ENCODE peak calls at places on chromosomes 5 and 9, in seven cellular contexts. I is stimulated activated CD4-positive, alpha-beta T cell treated with anti-CD3 and anti-CD28 coated beads, Interleukin-12 subunit alpha, Interleukin-12 subunit beta, amount 100 ng/mL, for 4 hours; O is T follicular helper cell; F is naive thymus-derived CD4-positive, alpha-beta T cell; N is skeletal muscle cell; R is fibroblast of lung; H is A549. C is an unnamed sample.

GRCh38 chr9:32434892-32435291 is 50.4 kb downstream of the ACO1 start:
- DNase-seq in R (no peak), I (no peak), O (no peak), H (no peak), N (no peak), F (no peak), C (no peak)

GRCh38 chr5:59769832-59770231 is 123.7 kb downstream of the PDE4D start:
- DNase-seq in F (no peak), H (no peak), N (no peak), I (no peak), R (no peak), O (no peak), C (no peak)

GRCh38 chr9:120921751-120922181 is 4.8 kb downstream of the TRAF1 start:
- DNase-seq in O (no peak), F (no peak), R (no peak), N (no peak), H (no peak), I (no peak), C (no peak)

GRCh38 chr5:124605516-124605915 is 140.9 kb downstream of the ZNF608 start:
- DNase-seq in N (no peak), H (no peak), R (no peak), F (no peak), O (no peak), I (no peak), C (no peak)

GRCh38 chr5:173790836-173791546 is 97.2 kb upstream of the CPEB4 start:
- DNase-seq in R (no peak), O (no peak), F (no peak), H (no peak), I (no peak), N (no peak), C (no peak)

GRCh38 chr9:121440265-121440664 is 59.4 kb downstream of the GGTA1 start:
- DNase-seq in N (no peak), I (no peak), H (peak), R (peak), O (no peak), F (no peak), C (peak)

GRCh38 chr5:136132087-136132486 is 558 bp upstream of the SMAD5 start:
- DNase-seq in R (no peak), F (no peak), I (no peak), O (no peak), H (peak), N (no peak), C (no peak)

GRCh38 chr5:140341591-140341990 is 4.8 kb downstream of the HBEGF start:
- DNase-seq in N (no peak), R (no peak), F (no peak), H (no peak), I (no peak), O (no peak), C (no peak)

GRCh38 chr5:124644138-124644537 is 102.3 kb downstream of the ZNF608 start:
- DNase-seq in O (no peak), H (no peak), R (peak), N (no peak), F (no peak), I (no peak), C (no peak)

GRCh38 chr9:71685394-71685793 is 82.9 kb downstream of the CEMIP2 start:
- DNase-seq in H (no peak), F (peak), O (peak), I (no peak), R (no peak), N (no peak), C (no peak)

GRCh38 chr5:55758231-55758630 is 20.4 kb downstream of the DDX4 start:
- DNase-seq in I (no peak), O (no peak), R (no peak), F (no peak), H (peak), N (no peak), C (no peak)

GRCh38 chr5:17185776-17186175 is 31.7 kb upstream of the BASP1 start:
- DNase-seq in H (no peak), O (no peak), R (peak), N (peak), I (no peak), F (no peak), C (peak)

GRCh38 chr9:5488616-5489015 is 21.7 kb upstream of the PDCD1LG2 start:
- DNase-seq in O (no peak), F (no peak), I (no peak), H (no peak), R (no peak), N (no peak), C (no peak)

GRCh38 chr5:179793470-179794139 is at the start of gene LTC4S:
- DNase-seq in H (no peak), O (peak), I (no peak), F (peak), R (peak), N (no peak), C (no peak)

GRCh38 chr5:58231041-58231440 is 228.8 kb downstream of the PLK2 start:
- DNase-seq in F (no peak), I (no peak), R (no peak), N (no peak), O (no peak), H (peak), C (no peak)

GRCh38 chr5:58967597-58968281 is 384.9 kb downstream of the RAB3C start:
- DNase-seq in O (no peak), F (no peak), H (no peak), R (no peak), N (no peak), I (no peak), C (no peak)

GRCh38 chr5:57231607-57232006 is 57.7 kb downstream of the GPBP1 start:
- DNase-seq in H (no peak), N (no peak), O (no peak), I (no peak), R (peak), F (no peak), C (peak)

GRCh38 chr5:67476531-67476930 is 279.9 kb upstream of the CD180 start:
- DNase-seq in I (no peak), O (no peak), H (peak), N (no peak), R (peak), F (peak), C (no peak)

GRCh38 chr5:168651654-168652053 is 72.5 kb upstream of the PANK3 start:
- DNase-seq in H (peak), O (no peak), N (peak), F (no peak), R (peak), I (no peak), C (peak)

GRCh38 chr9:131273791-131274673 is 2.3 kb downstream of the FAM78A start:
- DNase-seq in R (no peak), H (no peak), F (no peak), I (no peak), N (no peak), O (no peak), C (no peak)

GRCh38 chr5:72141440-72142271 is 34.4 kb downstream of the MAP1B start:
- DNase-seq in H (peak), R (peak), N (peak), O (no peak), I (no peak), F (no peak), C (peak)

GRCh38 chr9:86772289-86772982 is 174.9 kb downstream of the GAS1 start:
- DNase-seq in H (no peak), N (peak), F (no peak), O (no peak), I (no peak), R (no peak), C (no peak)

GRCh38 chr5:149765932-149766331 is 35.8 kb downstream of the PPARGC1B start:
- DNase-seq in I (no peak), F (no peak), N (no peak), O (no peak), R (no peak), H (peak), C (no peak)

GRCh38 chr9:94560237-94560636 is 5.4 kb downstream of the PCAT7 start:
- DNase-seq in R (no peak), N (no peak), F (no peak), O (no peak), I (no peak), H (no peak), C (no peak)

GRCh38 chr5:88875609-88876234 is 7.3 kb downstream of the MEF2C start:
- DNase-seq in N (no peak), H (no peak), O (no peak), R (no peak), I (no peak), F (no peak), C (no peak)